ENCODE peak calls at places on chromosomes 4 and X, in six cellular contexts. One of them, this sample, is unnamed.

GRCh38 chr4:123802933-123803332 is 406.3 kb downstream of the SPRY1 start:
- DNase-seq in HepG2: no peak
- DNase-seq in cardiac muscle cell: no peak
- DNase-seq in body of pancreas: no peak
- DNase-seq in right lobe of liver: no peak
- DNase-seq in left lung: no peak
- DNase-seq in this sample: no peak

GRCh38 chrX:13898603-13899002 is 81.7 kb upstream of the GPM6B start:
- DNase-seq in right lobe of liver: no peak
- DNase-seq in body of pancreas: no peak
- DNase-seq in cardiac muscle cell: no peak
- DNase-seq in left lung: no peak
- DNase-seq in HepG2: no peak
- DNase-seq in this sample: no peak

GRCh38 chrX:149871940-149872339 is 9.0 kb upstream of the MAGEA8 start:
- DNase-seq in cardiac muscle cell: peak; percentile 10
- DNase-seq in HepG2: peak; percentile 10
- DNase-seq in left lung: no peak
- DNase-seq in body of pancreas: peak; percentile 48
- DNase-seq in right lobe of liver: no peak
- DNase-seq in this sample: peak; percentile 9

GRCh38 chrX:65551086-65551485 is 16.5 kb upstream of the LAS1L start:
- DNase-seq in left lung: no peak
- DNase-seq in body of pancreas: no peak
- DNase-seq in HepG2: no peak
- DNase-seq in right lobe of liver: no peak
- DNase-seq in cardiac muscle cell: no peak
- DNase-seq in this sample: no peak

GRCh38 chr4:153465922-153466636 is at the start of gene TMEM131L:
- DNase-seq in left lung: peak; percentile 94
- DNase-seq in cardiac muscle cell: peak; percentile 88
- DNase-seq in HepG2: peak; percentile 29
- DNase-seq in right lobe of liver: peak; percentile 86
- DNase-seq in body of pancreas: peak; percentile 86
- DNase-seq in this sample: peak; percentile 72

GRCh38 chr4:94690851-94691254 is 66.9 kb upstream of the BMPR1B start:
- DNase-seq in left lung: no peak
- DNase-seq in right lobe of liver: no peak
- DNase-seq in HepG2: no peak
- DNase-seq in cardiac muscle cell: no peak
- DNase-seq in body of pancreas: no peak
- DNase-seq in this sample: no peak

GRCh38 chr4:76634239-76634638 is 199.2 kb downstream of the SHROOM3 start:
- DNase-seq in HepG2: no peak
- DNase-seq in right lobe of liver: no peak
- DNase-seq in cardiac muscle cell: no peak
- DNase-seq in body of pancreas: no peak
- DNase-seq in left lung: no peak
- DNase-seq in this sample: no peak

GRCh38 chrX:49071877-49072711 is 1.7 kb downstream of the PRAF2 start:
- DNase-seq in right lobe of liver: no peak
- DNase-seq in body of pancreas: peak; percentile 67
- DNase-seq in HepG2: no peak
- DNase-seq in cardiac muscle cell: no peak
- DNase-seq in left lung: peak; percentile 85
- DNase-seq in this sample: no peak

GRCh38 chr4:84126061-84126787 is 372.9 kb downstream of the NKX6-1 start:
- DNase-seq in cardiac muscle cell: no peak
- DNase-seq in body of pancreas: no peak
- DNase-seq in left lung: no peak
- DNase-seq in right lobe of liver: no peak
- DNase-seq in HepG2: no peak
- DNase-seq in this sample: no peak

GRCh38 chrX:78024349-78025108 is 55.1 kb upstream of the PGAM4 start:
- DNase-seq in right lobe of liver: no peak
- DNase-seq in body of pancreas: peak; percentile 79
- DNase-seq in HepG2: peak; percentile 45
- DNase-seq in cardiac muscle cell: no peak
- DNase-seq in left lung: no peak
- DNase-seq in this sample: no peak

GRCh38 chr4:143381171-143382118 is 44.8 kb downstream of the GAB1 start:
- DNase-seq in right lobe of liver: peak; percentile 68
- DNase-seq in left lung: no peak
- DNase-seq in body of pancreas: peak; percentile 89
- DNase-seq in cardiac muscle cell: peak; percentile 63
- DNase-seq in HepG2: no peak
- DNase-seq in this sample: no peak

GRCh38 chr4:98570160-98570797 is 88.1 kb downstream of the TSPAN5 start:
- DNase-seq in right lobe of liver: no peak
- DNase-seq in cardiac muscle cell: no peak
- DNase-seq in body of pancreas: no peak
- DNase-seq in left lung: no peak
- DNase-seq in HepG2: no peak
- DNase-seq in this sample: no peak

GRCh38 chrX:155880586-155881157 is 473 bp upstream of the VAMP7 start:
- DNase-seq in left lung: no peak
- DNase-seq in HepG2: no peak
- DNase-seq in right lobe of liver: no peak
- DNase-seq in body of pancreas: no peak
- DNase-seq in cardiac muscle cell: peak; percentile 1
- DNase-seq in this sample: no peak

GRCh38 chrX:11758400-11759171 is 549 bp downstream of the MSL3 start:
- DNase-seq in left lung: peak; percentile 96
- DNase-seq in right lobe of liver: peak; percentile 91
- DNase-seq in HepG2: peak; percentile 60
- DNase-seq in cardiac muscle cell: peak; percentile 83
- DNase-seq in body of pancreas: peak; percentile 89
- DNase-seq in this sample: peak; percentile 83

GRCh38 chr4:10083331-10083769 is 33.2 kb downstream of the WDR1 start:
- DNase-seq in cardiac muscle cell: no peak
- DNase-seq in body of pancreas: peak; percentile 2
- DNase-seq in right lobe of liver: no peak
- DNase-seq in left lung: peak; percentile 37
- DNase-seq in HepG2: no peak
- DNase-seq in this sample: no peak

GRCh38 chrX:100819534-100819836 is 706 bp upstream of the CSTF2 start:
- DNase-seq in left lung: no peak
- DNase-seq in HepG2: no peak
- DNase-seq in right lobe of liver: peak; percentile 18
- DNase-seq in body of pancreas: no peak
- DNase-seq in cardiac muscle cell: no peak
- DNase-seq in this sample: no peak

GRCh38 chr4:86664959-86665358 is 70.8 kb downstream of the PTPN13 start:
- DNase-seq in left lung: no peak
- DNase-seq in right lobe of liver: no peak
- DNase-seq in body of pancreas: no peak
- DNase-seq in HepG2: no peak
- DNase-seq in cardiac muscle cell: no peak
- DNase-seq in this sample: no peak

GRCh38 chr4:181845617-181846016 is 397.6 kb upstream of the TENM3 start:
- DNase-seq in cardiac muscle cell: no peak
- DNase-seq in HepG2: no peak
- DNase-seq in right lobe of liver: no peak
- DNase-seq in left lung: no peak
- DNase-seq in body of pancreas: no peak
- DNase-seq in this sample: no peak

GRCh38 chr4:38590017-38590416 is 74.0 kb upstream of the KLF3 start:
- DNase-seq in right lobe of liver: no peak
- DNase-seq in left lung: no peak
- DNase-seq in body of pancreas: no peak
- DNase-seq in cardiac muscle cell: no peak
- DNase-seq in HepG2: no peak
- DNase-seq in this sample: no peak

GRCh38 chr4:20313237-20314030 is 61.7 kb downstream of the SLIT2 start:
- DNase-seq in left lung: peak; percentile 53
- DNase-seq in HepG2: peak; percentile 21
- DNase-seq in cardiac muscle cell: peak; percentile 67
- DNase-seq in right lobe of liver: peak; percentile 29
- DNase-seq in body of pancreas: peak; percentile 34
- DNase-seq in this sample: no peak

DNA sequence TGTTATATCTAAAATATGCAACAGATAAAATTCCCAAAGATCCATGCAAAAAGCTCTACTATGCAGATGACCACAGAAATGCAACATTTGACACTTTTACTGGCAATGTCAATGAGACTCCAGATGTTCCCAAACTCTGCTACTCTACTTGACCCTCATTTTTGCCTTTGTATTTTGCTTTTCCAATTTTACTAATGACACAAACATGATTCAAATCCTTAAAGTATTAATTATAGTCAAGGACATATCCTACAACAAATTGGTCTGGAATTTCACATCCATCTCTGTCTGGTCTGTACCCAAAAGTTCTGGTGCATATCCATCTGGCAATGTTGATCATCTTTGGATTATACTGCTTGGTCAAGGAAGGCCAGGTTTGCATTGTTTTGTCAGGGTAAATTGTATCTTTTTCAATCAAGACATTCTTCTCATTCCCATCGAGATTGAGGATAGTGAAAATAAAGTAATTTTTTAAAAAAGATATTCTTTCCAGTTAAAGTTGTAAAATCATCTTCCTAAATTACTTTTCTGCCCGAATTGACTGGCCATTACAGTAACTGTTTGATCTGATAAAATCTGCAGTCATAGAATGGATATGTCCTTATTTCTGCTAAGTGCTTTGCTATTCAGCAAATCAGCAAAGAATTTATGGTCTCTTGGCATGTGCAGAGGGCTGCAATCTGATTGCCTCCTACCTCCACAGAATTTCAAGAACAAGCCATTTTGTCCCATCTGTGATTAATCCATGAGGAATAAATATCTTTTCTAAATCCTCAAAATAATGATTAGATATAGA is 73.6 kb downstream of the FGFBP1 start:
- DNase-seq in HepG2: no peak
- DNase-seq in right lobe of liver: no peak
- DNase-seq in left lung: no peak
- DNase-seq in cardiac muscle cell: no peak
- DNase-seq in body of pancreas: no peak
- DNase-seq in this sample: no peak
- H3K36me3 ChIP-seq in HepG2: no peaks in the 10 kb centered on the region
- H3K36me3 ChIP-seq in right lobe of liver: no peaks in the 10 kb centered on the region
- H3K36me3 ChIP-seq in left lung: no peaks in the 10 kb centered on the region
- H3K36me3 ChIP-seq in cardiac muscle cell: no peaks in the 10 kb centered on the region
- H3K36me3 ChIP-seq in body of pancreas: no peaks in the 10 kb centered on the region
- H3K36me3 ChIP-seq in this sample: no peaks in the 10 kb centered on the region

DNA sequence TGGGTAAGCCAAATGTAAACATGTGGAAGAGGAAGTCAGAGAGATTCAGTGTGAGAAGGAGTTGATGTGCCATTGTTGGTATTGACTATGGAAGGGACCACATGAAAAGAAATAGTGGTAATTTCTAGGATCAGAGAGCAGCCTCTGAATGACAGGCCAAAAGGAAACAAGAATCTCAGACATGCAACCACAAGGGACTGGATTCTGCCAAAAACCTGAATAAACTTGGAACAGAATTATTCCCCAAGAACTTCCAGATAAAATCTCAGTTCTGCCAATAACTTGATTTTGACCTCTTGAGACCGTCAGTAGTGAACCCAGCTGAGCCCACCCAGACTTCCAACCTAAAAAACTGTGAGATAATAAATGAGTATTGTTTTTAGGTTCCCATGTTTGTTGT is 653.6 kb upstream of the NR3C2 start:
- DNase-seq in right lobe of liver: no peak
- DNase-seq in body of pancreas: no peak
- DNase-seq in cardiac muscle cell: no peak
- DNase-seq in HepG2: no peak
- DNase-seq in left lung: no peak
- DNase-seq in this sample: no peak
- H3K9me3 ChIP-seq in right lobe of liver: no peaks in the 10 kb centered on the region
- H3K9me3 ChIP-seq in body of pancreas: no peaks in the 10 kb centered on the region
- H3K9me3 ChIP-seq in cardiac muscle cell: no peaks in the 10 kb centered on the region
- H3K9me3 ChIP-seq in HepG2: peaks cover 49% of the 10 kb centered on the region
- H3K9me3 ChIP-seq in left lung: peaks cover 24% of the 10 kb centered on the region
- H3K9me3 ChIP-seq in this sample: no peaks in the 10 kb centered on the region

GRCh38 chrX:50081282-50081955 is 119.4 kb downstream of the AKAP4 start:
- DNase-seq in body of pancreas: peak; percentile 54
- DNase-seq in cardiac muscle cell: peak; percentile 49
- DNase-seq in HepG2: peak; percentile 10
- DNase-seq in right lobe of liver: peak; percentile 45
- DNase-seq in left lung: peak; percentile 40
- DNase-seq in this sample: no peak
- H3K36me3 ChIP-seq in body of pancreas: no peaks in the 10 kb centered on the region
- H3K36me3 ChIP-seq in cardiac muscle cell: no peaks in the 10 kb centered on the region
- H3K36me3 ChIP-seq in HepG2: no peaks in the 10 kb centered on the region
- H3K36me3 ChIP-seq in right lobe of liver: no peaks in the 10 kb centered on the region
- H3K36me3 ChIP-seq in left lung: peaks cover 3% of the 10 kb centered on the region
- H3K36me3 ChIP-seq in this sample: no peaks in the 10 kb centered on the region

GRCh38 chrX:146346102-146346501 is 463.5 kb upstream of the CXorf51B start:
- DNase-seq in cardiac muscle cell: no peak
- DNase-seq in left lung: no peak
- DNase-seq in right lobe of liver: no peak
- DNase-seq in HepG2: no peak
- DNase-seq in body of pancreas: no peak
- DNase-seq in this sample: no peak
- H3K9me3 ChIP-seq in cardiac muscle cell: no peaks in the 10 kb centered on the region
- H3K9me3 ChIP-seq in left lung: no peaks in the 10 kb centered on the region
- H3K9me3 ChIP-seq in right lobe of liver: no peaks in the 10 kb centered on the region
- H3K9me3 ChIP-seq in HepG2: peaks cover 63% of the 10 kb centered on the region
- H3K9me3 ChIP-seq in body of pancreas: no peaks in the 10 kb centered on the region
- H3K9me3 ChIP-seq in this sample: no peaks in the 10 kb centered on the region

This sample was measured in effector memory CD4-positive, alpha-beta T cell.